ENCODE peak calls at places on chromosome 12, in four cellular contexts. K is mammary epithelial cell, O is stomach, W is kidney. N is an unnamed sample.

GRCh38 chr12:6295187-6295811 is 15.2 kb upstream of the PLEKHG6 start:
- DNase-seq in K (peak; percentile 93), O (peak; percentile 48), W (no peak), N (no peak)

GRCh38 chr12:27412047-27412446 is 34.5 kb upstream of the SMCO2 start:
- DNase-seq in K (no peak), O (no peak), W (no peak), N (no peak)

GRCh38 chr12:63020269-63020668 is 85.3 kb upstream of the PPM1H start:
- DNase-seq in K (no peak), O (no peak), W (no peak), N (no peak)

GRCh38 chr12:64010069-64010686 is 165.7 kb downstream of the SRGAP1 start:
- DNase-seq in K (peak; percentile 37), O (no peak), W (no peak), N (no peak)

GRCh38 chr12:131842169-131842568 is 14.0 kb downstream of the MMP17 start:
- DNase-seq in K (no peak), O (no peak), W (no peak), N (no peak)

GRCh38 chr12:104859144-104859543 is 98.9 kb downstream of the SLC41A2 start:
- DNase-seq in K (peak; percentile 61), O (no peak), W (no peak), N (no peak)

GRCh38 chr12:131525795-131526508 is 184.9 kb upstream of the SFSWAP start:
- DNase-seq in K (no peak), O (no peak), W (no peak), N (no peak)

GRCh38 chr12:113155641-113156040 is 6.1 kb downstream of the CFAP73 start:
- DNase-seq in K (no peak), O (no peak), W (no peak), N (no peak)

GRCh38 chr12:109951751-109952150 is 44.4 kb downstream of the GIT2 start:
- DNase-seq in K (peak; percentile 62), O (no peak), W (peak; percentile 87), N (peak; percentile 80)

GRCh38 chr12:120292411-120292660 is 633 bp upstream of the RNU4-2 start:
- DNase-seq in K (no peak), O (peak; percentile 29), W (no peak), N (no peak)

GRCh38 chr12:93645702-93646101 is 31.5 kb upstream of the CRADD start:
- DNase-seq in K (peak; percentile 50), O (no peak), W (no peak), N (no peak)

GRCh38 chr12:42812086-42812485 is 222.5 kb upstream of the PRICKLE1 start:
- DNase-seq in K (no peak), O (no peak), W (no peak), N (no peak)

GRCh38 chr12:96474206-96474605 is 15.2 kb upstream of the CFAP54 start:
- DNase-seq in K (no peak), O (no peak), W (no peak), N (no peak)

GRCh38 chr12:10179871-10180270 is 1.0 kb downstream of the TMEM52B start:
- DNase-seq in K (peak; percentile 70), O (no peak), W (no peak), N (no peak)

GRCh38 chr12:90086281-90086680 is 377.6 kb upstream of the ATP2B1 start:
- DNase-seq in K (peak; percentile 74), O (no peak), W (no peak), N (no peak)

GRCh38 chr12:32125455-32126084 is 18.9 kb downstream of the BICD1 start:
- DNase-seq in K (peak; percentile 32), O (no peak), W (no peak), N (no peak)

GRCh38 chr12:51262758-51263177 is 7.4 kb downstream of the SMAGP start:
- DNase-seq in K (peak; percentile 42), O (peak; percentile 78), W (peak; percentile 85), N (peak; percentile 63)

GRCh38 chr12:1575287-1575798 is 19.0 kb downstream of the FBXL14 start:
- DNase-seq in K (no peak), O (no peak), W (no peak), N (no peak)
- H3K4me3 ChIP-seq in K (no peak overlapping the region), O (no peak overlapping the region), W (peak overlapping the region; percentile 20), N (no peak overlapping the region)

DNA sequence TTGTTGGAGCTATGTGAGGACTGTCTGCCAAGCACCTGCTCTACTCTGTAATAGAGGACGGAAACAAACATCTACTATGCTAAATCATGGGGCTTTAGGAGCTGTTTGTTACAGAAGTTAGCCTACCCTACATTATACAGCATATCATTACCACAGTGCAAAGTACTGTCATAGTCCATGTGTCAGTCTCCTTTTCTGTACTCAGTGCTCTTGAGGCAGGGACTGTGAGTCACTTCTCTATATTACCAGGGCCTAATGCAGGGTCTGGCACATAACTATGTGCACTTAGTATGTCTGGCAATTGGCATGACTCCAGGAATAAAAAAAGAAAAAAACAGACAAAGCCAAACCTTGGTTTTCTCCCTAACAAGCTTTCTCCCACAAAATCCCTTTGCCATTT is 95.0 kb downstream of the RPAP3 start:
- DNase-seq in K (no peak), O (no peak), W (no peak), N (no peak)
- H3K9me3 ChIP-seq in K (peaks cover 11% of the 10 kb centered on the region), O (peaks cover 36% of the 10 kb centered on the region), W (no peaks in the 10 kb centered on the region), N (no peaks in the 10 kb centered on the region)

GRCh38 chr12:71565568-71565967 is 98.1 kb downstream of the ZFC3H1 start:
- DNase-seq in K (no peak), O (no peak), W (no peak), N (no peak)

GRCh38 chr12:71558445-71558844 is 105.2 kb downstream of the ZFC3H1 start:
- DNase-seq in K (no peak), O (no peak), W (no peak), N (no peak)

GRCh38 chr12:71566655-71567054 is 97.0 kb downstream of the ZFC3H1 start:
- DNase-seq in K (no peak), O (no peak), W (no peak), N (no peak)

GRCh38 chr12:71567562-71567961 is 96.1 kb downstream of the ZFC3H1 start:
- DNase-seq in K (no peak), O (no peak), W (no peak), N (no peak)

GRCh38 chr12:71562681-71563595 is 100.7 kb downstream of the ZFC3H1 start:
- DNase-seq in K (no peak), O (no peak), W (no peak), N (no peak)
- H3K27ac ChIP-seq in K (no peak overlapping the region), O (no peak overlapping the region), W (no peak overlapping the region), N (no peak overlapping the region)

DNA sequence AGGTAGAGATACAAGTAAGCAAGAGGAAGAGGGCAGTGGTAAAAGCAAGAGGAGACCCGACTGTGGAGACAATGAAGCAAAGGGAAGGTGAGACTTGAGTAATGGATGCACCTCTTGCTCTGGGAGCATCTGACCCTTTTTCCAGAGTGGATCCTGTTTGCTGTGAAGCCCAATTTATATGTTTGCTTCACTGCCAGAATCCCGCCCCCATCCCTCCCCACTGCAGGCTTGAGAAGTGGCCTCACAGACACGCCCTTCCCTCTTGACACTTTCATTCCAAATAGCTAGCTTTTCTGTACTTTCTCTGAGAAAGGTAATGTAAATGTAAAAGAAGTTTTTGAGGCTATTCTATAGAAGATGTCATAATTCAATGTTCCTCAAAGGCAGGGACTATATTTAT is 673 bp upstream of the PFKM start:
- DNase-seq in K (no peak), O (no peak), W (no peak), N (no peak)
- H3K4me3 ChIP-seq in K (peak overlapping the region; percentile 90), O (peak overlapping the region; percentile 68), W (peak overlapping the region; percentile 92), N (no peak overlapping the region)

GRCh38 chr12:57776247-57776587 is 3.8 kb downstream of the EEF1AKMT3 start:
- DNase-seq in K (no peak), O (no peak), W (no peak), N (no peak)
- H3K9me3 ChIP-seq in K (no peaks in the 10 kb centered on the region), O (no peaks in the 10 kb centered on the region), W (no peaks in the 10 kb centered on the region), N (no peaks in the 10 kb centered on the region)

GRCh38 chr12:55955800-55956508 is 9.9 kb downstream of the PMEL start:
- DNase-seq in K (peak; percentile 88), O (peak; percentile 32), W (no peak), N (no peak)
- H3K27ac ChIP-seq in K (no peak overlapping the region), O (no peak overlapping the region), W (no peak overlapping the region), N (no peak overlapping the region)

GRCh38 chr12:54352891-54353874 is 11.1 kb downstream of the GPR84 start:
- DNase-seq in K (no peak), O (no peak), W (no peak), N (no peak)

GRCh38 chr12:54352022-54352531 is 12.2 kb downstream of the GPR84 start:
- DNase-seq in K (no peak), O (peak; percentile 49), W (peak; percentile 89), N (peak; percentile 77)

GRCh38 chr12:54350743-54351142 is 13.5 kb downstream of the GPR84 start:
- DNase-seq in K (no peak), O (no peak), W (no peak), N (no peak)

GRCh38 chr12:54349658-54350057 is 14.6 kb downstream of the GPR84 start:
- DNase-seq in K (no peak), O (no peak), W (no peak), N (no peak)

GRCh38 chr12:54349031-54349430 is 15.3 kb downstream of the GPR84 start:
- DNase-seq in K (no peak), O (no peak), W (no peak), N (no peak)
- H3K4me3 ChIP-seq in K (no peak overlapping the region), O (no peak overlapping the region), W (no peak overlapping the region), N (no peak overlapping the region)

DNA sequence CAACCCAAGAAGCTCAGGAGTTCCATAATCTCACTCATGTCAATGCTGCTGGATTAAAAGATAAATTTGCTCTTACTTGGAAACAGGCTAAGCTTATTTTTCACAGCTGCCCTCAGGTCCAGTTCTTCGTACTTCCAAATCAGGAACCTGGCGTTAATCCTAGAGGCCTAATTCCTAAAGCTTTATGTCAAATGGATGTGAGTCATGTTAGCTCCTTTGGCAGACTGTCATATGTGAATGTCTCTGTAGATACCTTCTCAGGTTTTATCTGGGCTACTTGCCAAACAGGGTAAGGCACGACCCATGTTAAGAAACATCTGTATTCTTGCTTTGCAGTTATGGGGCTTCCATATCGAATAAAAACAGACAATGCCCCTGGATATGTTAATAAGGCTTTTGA is 504.6 kb downstream of the ALG10 start:
- DNase-seq in K (peak; percentile 43), O (no peak), W (no peak), N (no peak)
- H3K9me3 ChIP-seq in K (peaks cover 13% of the 10 kb centered on the region), O (peaks cover 87% of the 10 kb centered on the region), W (peaks cover 4% of the 10 kb centered on the region), N (peaks cover 4% of the 10 kb centered on the region)

GRCh38 chr12:95339086-95339788 is 121.6 kb downstream of the VEZT start:
- DNase-seq in K (peak; percentile 11), O (no peak), W (no peak), N (no peak)

GRCh38 chr12:95336387-95337067 is 118.9 kb downstream of the VEZT start:
- DNase-seq in K (peak; percentile 61), O (peak; percentile 79), W (peak; percentile 85), N (peak; percentile 84)

GRCh38 chr12:95337176-95337575 is 119.6 kb downstream of the VEZT start:
- DNase-seq in K (no peak), O (no peak), W (no peak), N (no peak)

DNA sequence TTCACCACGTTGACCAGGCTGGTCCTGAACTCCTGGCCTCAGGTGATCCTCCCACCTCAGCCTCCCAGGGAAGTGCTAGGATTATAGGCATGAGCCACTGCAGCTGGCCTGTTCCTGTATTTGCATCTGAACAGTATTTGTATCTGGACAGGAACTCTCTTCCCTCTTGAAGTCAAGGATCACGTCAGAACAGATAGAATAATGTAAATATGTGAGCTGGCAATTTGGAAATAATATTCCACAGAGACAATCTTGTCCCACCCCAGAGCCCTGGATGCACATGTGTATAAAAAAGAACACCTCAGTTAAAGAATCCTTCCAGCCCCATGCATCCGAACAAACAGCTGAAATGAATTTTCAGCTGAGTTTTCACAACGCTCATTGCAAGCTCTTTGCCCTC is 118.3 kb downstream of the VEZT start:
- DNase-seq in K (no peak), O (no peak), W (no peak), N (no peak)
- H3K27ac ChIP-seq in K (no peak overlapping the region), O (no peak overlapping the region), W (no peak overlapping the region), N (no peak overlapping the region)